ENCODE peak calls at places on chromosomes 7 and 10, in four cellular contexts. W is Peyer's patch, C is RWPE1, L is breast epithelium. Y is an unnamed sample.

GRCh38 chr10:72389022-72389421 is 34.3 kb upstream of the DNAJB12 start:
- DNase-seq in W (no peak), C (no peak), L (no peak), Y (no peak)

GRCh38 chr7:40058636-40059035 is 75.8 kb downstream of the MPLKIP start:
- DNase-seq in W (no peak), C (no peak), L (no peak), Y (no peak)

GRCh38 chr10:13001041-13001886 is at the start of gene CCDC3:
- DNase-seq in W (no peak), C (peak; percentile 15), L (no peak), Y (peak; percentile 26)

GRCh38 chr7:7948233-7948632 is 20.4 kb upstream of the GLCCI1 start:
- DNase-seq in W (no peak), C (no peak), L (no peak), Y (no peak)

GRCh38 chr7:121544726-121545125 is 148.6 kb upstream of the FAM3C start:
- DNase-seq in W (no peak), C (peak; percentile 92), L (peak; percentile 18), Y (no peak)

GRCh38 chr10:61175331-61175730 is 231.3 kb upstream of the RHOBTB1 start:
- DNase-seq in W (no peak), C (no peak), L (no peak), Y (no peak)

GRCh38 chr7:33190688-33191304 is 61.4 kb downstream of the BBS9 start:
- DNase-seq in W (no peak), C (no peak), L (no peak), Y (no peak)

GRCh38 chr7:92421676-92422435 is 25.4 kb upstream of the GATAD1 start:
- DNase-seq in W (no peak), C (no peak), L (no peak), Y (no peak)

GRCh38 chr10:14652067-14652466 is 122.6 kb downstream of the FAM107B start:
- DNase-seq in W (no peak), C (no peak), L (no peak), Y (no peak)

GRCh38 chr10:77422491-77423338 is 214.9 kb downstream of the KCNMA1 start:
- DNase-seq in W (no peak), C (no peak), L (no peak), Y (peak; percentile 59)

GRCh38 chr10:61901829-61902447 is 439 bp downstream of the ARID5B start:
- DNase-seq in W (peak; percentile 54), C (no peak), L (no peak), Y (peak; percentile 34)

GRCh38 chr10:102648889-102649752 is 4.8 kb downstream of the TRIM8 start:
- DNase-seq in W (peak; percentile 71), C (no peak), L (no peak), Y (no peak)

GRCh38 chr10:13820591-13821377 is 234.0 kb downstream of the PRPF18 start:
- DNase-seq in W (no peak), C (no peak), L (no peak), Y (no peak)

GRCh38 chr7:141557360-141557759 is 6.2 kb downstream of the AGK start:
- DNase-seq in W (no peak), C (no peak), L (no peak), Y (no peak)

GRCh38 chr10:121715076-121715475 is 116.8 kb upstream of the FGFR2 start:
- DNase-seq in W (no peak), C (no peak), L (no peak), Y (no peak)

GRCh38 chr10:26890956-26891355 is 30.2 kb upstream of the ABI1 start:
- DNase-seq in W (peak; percentile 71), C (peak; percentile 26), L (no peak), Y (peak; percentile 64)

GRCh38 chr7:1394371-1394770 is 64.9 kb downstream of the MICALL2 start:
- DNase-seq in W (no peak), C (no peak), L (no peak), Y (no peak)

GRCh38 chr10:18501198-18501597 is 150.2 kb downstream of the NSUN6 start:
- DNase-seq in W (no peak), C (peak; percentile 13), L (no peak), Y (no peak)

GRCh38 chr10:94008526-94008925 is 14.8 kb downstream of the PLCE1 start:
- DNase-seq in W (no peak), C (no peak), L (no peak), Y (no peak)

GRCh38 chr7:46385662-46386309 is 464.7 kb upstream of the IGFBP3 start:
- DNase-seq in W (no peak), C (peak; percentile 55), L (no peak), Y (no peak)

GRCh38 chr7:98221611-98222532 is 10.6 kb downstream of the BHLHA15 start:
- DNase-seq in W (no peak), C (no peak), L (no peak), Y (no peak)

GRCh38 chr7:140229101-140229525 is 52.3 kb upstream of the KDM7A start:
- DNase-seq in W (no peak), C (no peak), L (no peak), Y (no peak)

GRCh38 chr7:13834328-13834761 is 155.1 kb downstream of the ETV1 start:
- DNase-seq in W (no peak), C (no peak), L (no peak), Y (no peak)

GRCh38 chr10:124125305-124126116 is 32.1 kb upstream of the CHST15 start:
- DNase-seq in W (no peak), C (peak; percentile 36), L (no peak), Y (no peak)

GRCh38 chr7:40680657-40681056 is 545.9 kb downstream of the SUGCT start:
- DNase-seq in W (no peak), C (peak; percentile 78), L (no peak), Y (no peak)

GRCh38 chr10:8245131-8246117 is 190.9 kb downstream of the GATA3 start:
- DNase-seq in W (no peak), C (no peak), L (no peak), Y (no peak)

GRCh38 chr7:157803906-157804305 is 467.1 kb downstream of the DNAJB6 start:
- DNase-seq in W (no peak), C (no peak), L (no peak), Y (no peak)

GRCh38 chr10:121594076-121594475 is 4.2 kb downstream of the FGFR2 start:
- DNase-seq in W (no peak), C (no peak), L (no peak), Y (no peak)

GRCh38 chr7:35038340-35038738 is 1.1 kb upstream of the DPY19L1 start:
- DNase-seq in W (no peak), C (no peak), L (no peak), Y (peak; percentile 26)

GRCh38 chr7:65731562-65732035 is 141.3 kb upstream of the VKORC1L1 start:
- DNase-seq in W (no peak), C (no peak), L (no peak), Y (no peak)

GRCh38 chr10:119479048-119479394 is 63.5 kb downstream of the RGS10 start:
- DNase-seq in W (no peak), C (no peak), L (no peak), Y (no peak)
- H3K27ac ChIP-seq in W (no peak overlapping the region), C (no peak overlapping the region), L (no peak overlapping the region), Y (no peak overlapping the region)

GRCh38 chr10:95810198-95810976 is 54.4 kb downstream of the ENTPD1 start:
- DNase-seq in W (no peak), C (no peak), L (no peak), Y (no peak)
- H3K27ac ChIP-seq in W (no peak overlapping the region), C (no peak overlapping the region), L (no peak overlapping the region), Y (no peak overlapping the region)

GRCh38 chr10:79344502-79345195 is 2.6 kb upstream of the PPIF start:
- DNase-seq in W (peak; percentile 23), C (no peak), L (no peak), Y (no peak)
- H3K27ac ChIP-seq in W (no peak overlapping the region), C (no peak overlapping the region), L (no peak overlapping the region), Y (no peak overlapping the region)

GRCh38 chr7:30390872-30391646 is 87.5 kb downstream of the NOD1 start:
- DNase-seq in W (no peak), C (no peak), L (no peak), Y (no peak)

GRCh38 chr7:30396379-30396778 is 82.2 kb downstream of the NOD1 start:
- DNase-seq in W (no peak), C (no peak), L (no peak), Y (no peak)

GRCh38 chr7:30391806-30392205 is 86.8 kb downstream of the NOD1 start:
- DNase-seq in W (no peak), C (no peak), L (no peak), Y (no peak)

GRCh38 chr7:30389793-30390192 is 88.8 kb downstream of the NOD1 start:
- DNase-seq in W (no peak), C (no peak), L (no peak), Y (no peak)

GRCh38 chr7:30395676-30396075 is 82.9 kb downstream of the NOD1 start:
- DNase-seq in W (no peak), C (no peak), L (no peak), Y (no peak)
- H3K27ac ChIP-seq in W (no peak overlapping the region), C (no peak overlapping the region), L (peak overlapping the region; percentile 19), Y (no peak overlapping the region)

Y was measured in testis.